ENCODE peak calls at places on chromosomes 11 and 22, in seven cellular contexts. L, I, B, C, A, M and D are unnamed samples.

GRCh38 chr11:1705121-1706052 is 8.4 kb downstream of the KRTAP5-6 start:
- DNase-seq in I (no peak), A (no peak), B (no peak), C (no peak), M (no peak), L (peak; percentile 43), D (no peak)

GRCh38 chr11:62974848-62975522 is 9.8 kb downstream of the SLC22A6 start:
- DNase-seq in A (peak; percentile 72), M (peak; percentile 76), L (peak; percentile 79), B (no peak), I (peak; percentile 32), C (peak; percentile 25), D (no peak)

GRCh38 chr11:121829159-121829643 is 286.8 kb downstream of the BLID start:
- DNase-seq in I (peak; percentile 96), B (no peak), C (no peak), M (no peak), L (no peak), A (no peak), D (no peak)

GRCh38 chr11:35485656-35486318 is 39.6 kb downstream of the PAMR1 start:
- DNase-seq in B (peak; percentile 58), L (peak; percentile 87), I (peak; percentile 82), C (peak; percentile 71), M (peak; percentile 70), A (peak; percentile 78), D (peak; percentile 50)

GRCh38 chr11:103893366-103893765 is 143.1 kb upstream of the DDI1 start:
- DNase-seq in L (no peak), I (no peak), A (no peak), B (no peak), M (no peak), C (no peak), D (no peak)

GRCh38 chr11:14320020-14320419 is 39.0 kb downstream of the RRAS2 start:
- DNase-seq in M (peak; percentile 67), I (no peak), L (peak; percentile 82), A (no peak), B (peak; percentile 9), C (no peak), D (peak; percentile 23)

GRCh38 chr11:14904745-14905103 is 12.7 kb upstream of the CYP2R1 start:
- DNase-seq in M (peak; percentile 60), B (peak; percentile 74), I (peak; percentile 76), L (peak; percentile 91), C (no peak), A (peak; percentile 78), D (peak; percentile 79)

GRCh38 chr11:119671048-119671447 is 58.0 kb downstream of the NECTIN1 start:
- DNase-seq in L (peak; percentile 70), C (no peak), M (no peak), A (peak; percentile 48), B (no peak), I (peak; percentile 94), D (no peak)

GRCh38 chr11:117796456-117797428 is at the start of gene DSCAML1:
- DNase-seq in I (no peak), B (peak; percentile 11), C (no peak), M (no peak), A (no peak), L (no peak), D (peak; percentile 65)

GRCh38 chr22:49880281-49880680 is 26.6 kb downstream of the ZBED4 start:
- DNase-seq in I (no peak), A (no peak), B (no peak), M (no peak), C (no peak), L (peak; percentile 68), D (no peak)
- H3K4me3 ChIP-seq in I (no peak overlapping the region), A (no peak overlapping the region), B (no peak overlapping the region), M (no peak overlapping the region), C (no peak overlapping the region), L (no peak overlapping the region), D (no peak overlapping the region)

DNA sequence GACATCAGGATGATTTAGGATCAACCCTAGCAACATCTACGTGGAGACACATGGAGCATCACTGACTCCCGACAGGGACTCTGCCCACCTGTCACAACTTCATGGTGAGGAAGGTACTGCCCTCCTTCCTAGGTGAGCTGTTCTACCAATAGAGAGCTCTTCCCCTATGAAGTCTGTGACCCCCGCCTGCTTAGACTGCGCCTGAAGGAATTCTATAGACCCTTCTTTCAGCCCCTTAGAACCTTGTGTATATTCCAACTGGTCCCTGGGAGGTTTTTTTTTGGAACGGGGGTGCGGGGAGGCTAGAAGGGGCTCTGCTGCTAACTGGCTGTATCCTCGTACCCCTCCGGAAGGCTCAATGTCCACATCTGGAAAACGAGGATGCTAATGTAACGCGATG is 566 bp downstream of the INTS4 start:
- DNase-seq in I (no peak), M (no peak), B (no peak), A (no peak), C (no peak), L (no peak), D (no peak)
- H3K4me3 ChIP-seq in I (peak overlapping the region; percentile 69), M (peak overlapping the region; percentile 78), B (peak overlapping the region; percentile 79), A (peak overlapping the region; percentile 54), C (peak overlapping the region; percentile 86), L (peak overlapping the region; percentile 53), D (peak overlapping the region; percentile 82)

GRCh38 chr11:61429346-61429690 is 457 bp downstream of the CPSF7 start:
- DNase-seq in B (peak; percentile 61), I (peak; percentile 68), C (peak; percentile 2), L (peak; percentile 83), A (peak; percentile 48), M (peak; percentile 32), D (peak; percentile 82)
- H3K4me3 ChIP-seq in B (peak overlapping the region; percentile 95), I (peak overlapping the region; percentile 90), C (peak overlapping the region; percentile 94), L (peak overlapping the region; percentile 93), A (peak overlapping the region; percentile 89), M (peak overlapping the region; percentile 87), D (peak overlapping the region; percentile 72)

DNA sequence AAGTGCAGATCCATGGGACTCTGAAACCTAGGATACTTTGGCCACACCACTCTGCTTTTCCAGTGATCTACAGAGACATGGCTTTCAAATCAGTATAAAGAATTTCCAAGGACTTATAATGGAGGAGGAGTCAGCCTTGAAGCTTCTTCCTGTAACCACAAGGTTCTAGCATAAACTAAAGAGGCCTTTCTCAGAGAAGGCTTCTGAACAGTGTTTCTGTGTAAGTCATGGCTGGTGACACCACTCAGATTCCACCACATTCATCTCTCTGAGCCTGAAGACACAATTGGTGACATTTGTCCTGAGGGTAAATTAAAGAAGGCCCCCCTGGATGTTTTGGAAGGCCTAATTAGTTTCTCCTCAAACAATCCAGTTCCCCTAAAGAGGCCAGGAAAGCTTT is 29.0 kb upstream of the ADORA2A start:
- DNase-seq in C (no peak), B (no peak), M (no peak), I (no peak), A (no peak), L (no peak), D (no peak)
- H3K4me3 ChIP-seq in C (no peak overlapping the region), B (no peak overlapping the region), M (no peak overlapping the region), I (no peak overlapping the region), A (no peak overlapping the region), L (no peak overlapping the region), D (no peak overlapping the region)